ENCODE peak calls at places on chromosomes 1 and 21, in four cellular contexts. One of them, this sample, is unnamed.

GRCh38 chr21:41671212-41671762 is 95.6 kb downstream of the RIPK4 start:
- DNase-seq in H1: no peak
- DNase-seq in IMR-90: no peak
- DNase-seq in neuronal stem cell: no peak
- DNase-seq in this sample: no peak

GRCh38 chr1:239608469-239608868 is 222.1 kb downstream of the CHRM3 start:
- DNase-seq in H1: no peak
- DNase-seq in IMR-90: no peak
- DNase-seq in neuronal stem cell: no peak
- DNase-seq in this sample: no peak

GRCh38 chr1:65075123-65075976 is 72.7 kb upstream of the AK4 start:
- DNase-seq in H1: no peak
- DNase-seq in IMR-90: peak
- DNase-seq in neuronal stem cell: peak
- DNase-seq in this sample: peak

GRCh38 chr1:48841466-48841865 is 64.8 kb upstream of the BEND5 start:
- DNase-seq in H1: no peak
- DNase-seq in IMR-90: no peak
- DNase-seq in neuronal stem cell: no peak
- DNase-seq in this sample: no peak

GRCh38 chr1:151175910-151176309 is at the start of gene TMOD4:
- DNase-seq in H1: no peak
- DNase-seq in IMR-90: peak
- DNase-seq in neuronal stem cell: no peak
- DNase-seq in this sample: peak

GRCh38 chr1:117143856-117144255 is 22.3 kb upstream of the TRIM45 start:
- DNase-seq in H1: no peak
- DNase-seq in IMR-90: no peak
- DNase-seq in neuronal stem cell: no peak
- DNase-seq in this sample: no peak

GRCh38 chr1:26538480-26539412 is 9.2 kb downstream of the RPS6KA1 start:
- DNase-seq in H1: no peak
- DNase-seq in IMR-90: peak
- DNase-seq in neuronal stem cell: no peak
- DNase-seq in this sample: peak

GRCh38 chr21:43812139-43812821 is 22.9 kb downstream of the RRP1 start:
- DNase-seq in H1: no peak
- DNase-seq in IMR-90: no peak
- DNase-seq in neuronal stem cell: no peak
- DNase-seq in this sample: no peak

GRCh38 chr21:42061195-42061865 is 9.8 kb upstream of the UMODL1 start:
- DNase-seq in H1: no peak
- DNase-seq in IMR-90: no peak
- DNase-seq in neuronal stem cell: no peak
- DNase-seq in this sample: no peak

GRCh38 chr1:116986531-116987255 is 14.9 kb upstream of the CD101 start:
- DNase-seq in H1: no peak
- DNase-seq in IMR-90: no peak
- DNase-seq in neuronal stem cell: no peak
- DNase-seq in this sample: no peak

GRCh38 chr1:221336141-221336540 is 405.7 kb downstream of the DUSP10 start:
- DNase-seq in H1: no peak
- DNase-seq in IMR-90: peak
- DNase-seq in neuronal stem cell: no peak
- DNase-seq in this sample: peak

GRCh38 chr1:42713293-42713692 is 26.7 kb downstream of the CLDN19 start:
- DNase-seq in H1: no peak
- DNase-seq in IMR-90: no peak
- DNase-seq in neuronal stem cell: no peak
- DNase-seq in this sample: no peak

GRCh38 chr1:89884718-89885596 is 64.1 kb downstream of the LRRC8D start:
- DNase-seq in H1: no peak
- DNase-seq in IMR-90: peak
- DNase-seq in neuronal stem cell: no peak
- DNase-seq in this sample: no peak

GRCh38 chr1:212467843-212468482 is 35.2 kb downstream of the NENF start:
- DNase-seq in H1: no peak
- DNase-seq in IMR-90: no peak
- DNase-seq in neuronal stem cell: no peak
- DNase-seq in this sample: no peak

GRCh38 chr1:51966559-51966958 is 23.9 kb downstream of the RAB3B start:
- DNase-seq in H1: no peak
- DNase-seq in IMR-90: no peak
- DNase-seq in neuronal stem cell: no peak
- DNase-seq in this sample: peak

GRCh38 chr1:28703629-28704028 is 33.1 kb upstream of the YTHDF2 start:
- DNase-seq in H1: no peak
- DNase-seq in IMR-90: no peak
- DNase-seq in neuronal stem cell: no peak
- DNase-seq in this sample: no peak

GRCh38 chr1:27934818-27935549 is at the start of gene SMPDL3B:
- DNase-seq in H1: peak
- DNase-seq in IMR-90: no peak
- DNase-seq in neuronal stem cell: peak
- DNase-seq in this sample: peak

GRCh38 chr1:1306070-1306660 is 1.6 kb downstream of the ACAP3 start:
- DNase-seq in H1: no peak
- DNase-seq in IMR-90: peak
- DNase-seq in neuronal stem cell: no peak
- DNase-seq in this sample: peak

GRCh38 chr21:42619841-42620240 is 33.6 kb upstream of the PDE9A start:
- DNase-seq in H1: no peak
- DNase-seq in IMR-90: no peak
- DNase-seq in neuronal stem cell: no peak
- DNase-seq in this sample: no peak

GRCh38 chr1:50424045-50424939 is 1.0 kb upstream of the DMRTA2 start:
- DNase-seq in H1: no peak
- DNase-seq in IMR-90: no peak
- DNase-seq in neuronal stem cell: no peak
- DNase-seq in this sample: peak

GRCh38 chr1:210796421-210796820 is 337.5 kb downstream of the KCNH1 start:
- DNase-seq in H1: no peak
- DNase-seq in IMR-90: no peak
- DNase-seq in neuronal stem cell: no peak
- DNase-seq in this sample: no peak

GRCh38 chr1:10924030-10924429 is 88.4 kb upstream of the TARDBP start:
- DNase-seq in H1: no peak
- DNase-seq in IMR-90: no peak
- DNase-seq in neuronal stem cell: no peak
- DNase-seq in this sample: no peak

GRCh38 chr1:201718346-201719202 is 110.4 kb upstream of the IPO9 start:
- DNase-seq in H1: no peak
- DNase-seq in IMR-90: no peak
- DNase-seq in neuronal stem cell: no peak
- DNase-seq in this sample: no peak

GRCh38 chr21:43764576-43765495 is 11.3 kb downstream of the CSTB start:
- DNase-seq in H1: no peak
- DNase-seq in IMR-90: no peak
- DNase-seq in neuronal stem cell: no peak
- DNase-seq in this sample: no peak

DNA sequence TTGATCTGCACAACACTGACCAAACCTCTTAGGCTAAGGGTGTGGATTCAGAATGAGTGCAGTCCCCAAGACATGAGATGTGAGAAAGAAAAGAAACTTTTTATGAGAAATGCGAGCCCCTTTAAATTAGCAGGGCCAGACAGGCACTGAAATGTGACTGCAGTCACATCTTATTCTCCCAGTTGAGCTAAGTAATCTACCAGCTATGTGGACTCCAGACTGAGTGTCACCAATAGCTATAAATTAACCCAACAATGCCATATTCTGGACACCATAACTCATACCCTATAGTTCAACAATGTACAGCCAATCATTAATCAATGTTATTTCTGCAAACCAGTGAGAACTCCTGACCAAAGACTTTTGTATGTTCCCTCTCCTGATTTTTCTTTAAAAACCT is 153.2 kb downstream of the COQ8A start:
- DNase-seq in H1: no peak
- DNase-seq in IMR-90: no peak
- DNase-seq in neuronal stem cell: no peak
- DNase-seq in this sample: no peak
- H2BK5ac ChIP-seq in H1: no peak
- H2BK5ac ChIP-seq in IMR-90: no peak
- H2BK5ac ChIP-seq in neuronal stem cell: no peak
- H2BK5ac ChIP-seq in this sample: no peak

DNA sequence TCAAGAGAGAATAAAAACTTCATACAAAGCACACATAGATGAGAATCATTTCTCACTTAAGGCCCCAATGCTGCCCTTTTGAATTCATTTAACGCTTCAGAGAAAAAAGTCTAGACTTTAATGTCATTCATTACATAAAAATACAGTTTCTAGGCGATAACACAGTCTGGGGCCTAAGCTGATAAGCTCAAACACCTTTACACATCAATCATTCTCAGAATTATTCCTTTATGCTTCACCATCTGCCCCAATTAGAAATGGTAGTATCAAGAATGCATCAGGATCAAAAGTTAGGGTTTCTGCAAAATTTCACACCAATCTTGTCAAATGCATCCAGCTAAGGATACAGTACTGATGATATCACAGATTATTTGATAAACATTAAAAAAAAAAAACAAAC is 100.2 kb upstream of the HP1BP3 start:
- DNase-seq in H1: no peak
- DNase-seq in IMR-90: no peak
- DNase-seq in neuronal stem cell: no peak
- DNase-seq in this sample: no peak
- H3K4me3 ChIP-seq in H1: no peak
- H3K4me3 ChIP-seq in IMR-90: no peak
- H3K4me3 ChIP-seq in neuronal stem cell: no peak
- H3K4me3 ChIP-seq in this sample: no peak

GRCh38 chr21:44970766-44971671 is 31.2 kb downstream of the SLX9 start:
- DNase-seq in H1: no peak
- DNase-seq in IMR-90: no peak
- DNase-seq in neuronal stem cell: no peak
- DNase-seq in this sample: no peak
- H2BK5ac ChIP-seq in H1: peak
- H2BK5ac ChIP-seq in IMR-90: peak
- H2BK5ac ChIP-seq in neuronal stem cell: no peak
- H2BK5ac ChIP-seq in this sample: no peak

GRCh38 chr1:31239653-31240241 is at the start of gene NKAIN1:
- DNase-seq in H1: peak
- DNase-seq in IMR-90: peak
- DNase-seq in neuronal stem cell: peak
- DNase-seq in this sample: peak
- H3K4me3 ChIP-seq in H1: peak
- H3K4me3 ChIP-seq in IMR-90: peak
- H3K4me3 ChIP-seq in neuronal stem cell: peak
- H3K4me3 ChIP-seq in this sample: peak

This sample was measured in mesendoderm.